ENCODE peak calls at places on chromosomes 2 and 18, in nine cellular contexts. H is activated CD4-positive, alpha-beta T cell treated with anti-CD3 and anti-CD28 coated beads, Interleukin-2, amount 10 ng/mL, durations not matched to agents 7 days and 5 days; A is GM23248; P is HCEC 1CT; J is SW480; V is amniotic stem cell; Z is naive thymus-derived CD4-positive, alpha-beta T cell; N is MCF 10A; T is iris pigment epithelial cell. B is an unnamed sample.
A peak's percentile ranks its signal among the peaks of the same experiment; 100 is the strongest.

GRCh38 chr2:231810905-231811304 is 24.7 kb downstream of the COPS7B start:
- DNase-seq in T (peak; percentile 82), A (peak; percentile 80), N (peak; percentile 12), V (peak; percentile 6), J (no peak), H (no peak), Z (no peak), P (peak; percentile 86), B (no peak)

GRCh38 chr2:137435176-137435575 is 529.1 kb upstream of the HNMT start:
- DNase-seq in H (no peak), N (peak; percentile 69), Z (no peak), T (peak; percentile 38), A (peak; percentile 38), V (no peak), J (no peak), P (no peak), B (no peak)

GRCh38 chr18:28820353-28820752 is 643.4 kb upstream of the CDH2 start:
- DNase-seq in J (no peak), A (no peak), P (no peak), H (no peak), Z (no peak), N (no peak), V (no peak), T (no peak), B (no peak)

GRCh38 chr18:57864615-57865121 is 61.6 kb upstream of the ATP8B1 start:
- DNase-seq in V (no peak), Z (no peak), J (no peak), H (no peak), A (no peak), N (peak; percentile 36), P (no peak), T (no peak), B (no peak)

GRCh38 chr2:239000089-239000488 is 152.2 kb downstream of the TWIST2 start:
- DNase-seq in Z (no peak), P (no peak), H (no peak), J (no peak), V (no peak), T (no peak), N (no peak), A (no peak), B (no peak)

GRCh38 chr2:225764346-225764745 is 364.8 kb downstream of the NYAP2 start:
- DNase-seq in T (peak; percentile 65), Z (no peak), V (no peak), A (no peak), N (no peak), J (no peak), H (no peak), P (no peak), B (no peak)

GRCh38 chr2:207149253-207150213 is 16.2 kb downstream of the KLF7 start:
- DNase-seq in A (no peak), V (no peak), Z (no peak), T (no peak), N (no peak), P (no peak), H (no peak), J (no peak), B (no peak)

GRCh38 chr2:196987654-196988364 is 61.3 kb upstream of the PGAP1 start:
- DNase-seq in T (peak; percentile 98), Z (no peak), P (peak; percentile 95), J (peak; percentile 83), H (peak; percentile 33), V (peak; percentile 95), N (peak; percentile 94), A (peak; percentile 99), B (no peak)

GRCh38 chr2:113167115-113167932 is 6.4 kb upstream of the PSD4 start:
- DNase-seq in V (no peak), N (no peak), J (peak; percentile 87), P (no peak), A (peak; percentile 28), T (no peak), H (peak; percentile 43), Z (peak; percentile 38), B (no peak)

GRCh38 chr2:163345795-163346573 is 389.8 kb downstream of the FIGN start:
- DNase-seq in J (peak; percentile 55), T (peak; percentile 56), H (no peak), N (peak; percentile 75), A (peak; percentile 69), Z (no peak), V (peak; percentile 20), P (peak; percentile 63), B (no peak)

B was measured in B cell.